ENCODE peak calls at places on chromosomes 5 and 9, in four cellular contexts. S, L, T and M are unnamed samples.

GRCh38 chr9:117448066-117448465 is 33.2 kb upstream of the ASTN2 start:
- DNase-seq in S (no peak), L (peak), T (no peak), M (no peak)

GRCh38 chr5:73274870-73275756 is 102.1 kb downstream of the TMEM174 start:
- DNase-seq in T (no peak), S (no peak), L (no peak), M (no peak)

GRCh38 chr9:92048924-92049625 is 66.1 kb downstream of the SPTLC1 start:
- DNase-seq in L (no peak), T (no peak), S (no peak), M (no peak)

GRCh38 chr9:110814159-110814558 is 145.6 kb downstream of the MUSK start:
- DNase-seq in L (no peak), S (no peak), T (no peak), M (no peak)

GRCh38 chr9:15136646-15137045 is 170.4 kb downstream of the TTC39B start:
- DNase-seq in T (no peak), L (no peak), S (peak), M (no peak)

GRCh38 chr9:105681724-105682123 is 12.6 kb upstream of the TMEM38B start:
- DNase-seq in L (no peak), S (peak), T (no peak), M (no peak)

GRCh38 chr5:148849461-148849860 is 23.1 kb downstream of the ADRB2 start:
- DNase-seq in S (no peak), T (no peak), L (no peak), M (no peak)

GRCh38 chr5:5979362-5979760 is 399.0 kb downstream of the MED10 start:
- DNase-seq in T (no peak), S (no peak), L (no peak), M (no peak)

GRCh38 chr5:102753889-102754498 is 1.1 kb upstream of the PAM start:
- DNase-seq in T (no peak), L (peak), S (no peak), M (no peak)

GRCh38 chr5:43573058-43573457 is 16.2 kb upstream of the PAIP1 start:
- DNase-seq in T (no peak), L (no peak), S (no peak), M (no peak)

GRCh38 chr5:43037929-43038510 is 2.1 kb downstream of the ANXA2R start:
- DNase-seq in T (no peak), S (no peak), L (no peak), M (no peak)

GRCh38 chr5:107982703-107983425 is 312.1 kb upstream of the EFNA5 start:
- DNase-seq in L (no peak), T (no peak), S (no peak), M (no peak)

GRCh38 chr5:15694694-15695093 is 194.7 kb downstream of the FBXL7 start:
- DNase-seq in T (no peak), S (no peak), L (no peak), M (no peak)

GRCh38 chr5:172897691-172898512 is 61.3 kb upstream of the RPL26L1 start:
- DNase-seq in S (no peak), L (no peak), T (no peak), M (no peak)

GRCh38 chr5:38023799-38024198 is 184.0 kb upstream of the GDNF start:
- DNase-seq in S (no peak), L (no peak), T (peak), M (no peak)

GRCh38 chr9:86185872-86186271 is 73.6 kb downstream of the C9orf153 start:
- DNase-seq in T (no peak), S (no peak), L (no peak), M (no peak)

GRCh38 chr9:87431831-87432230 is 65.8 kb upstream of the DAPK1 start:
- DNase-seq in L (no peak), S (no peak), T (no peak), M (no peak)

GRCh38 chr5:38642194-38642987 is 85.9 kb upstream of the LIFR start:
- DNase-seq in L (peak), T (no peak), S (no peak), M (no peak)

GRCh38 chr5:66945389-66946349 is 250.9 kb downstream of the CD180 start:
- DNase-seq in S (no peak), L (no peak), T (no peak), M (no peak)

GRCh38 chr5:150487199-150488061 is 20.5 kb upstream of the NDST1 start:
- DNase-seq in S (peak), L (peak), T (peak), M (no peak)

GRCh38 chr9:125997510-125997823 is 250.3 kb downstream of the PBX3 start:
- DNase-seq in L (no peak), T (no peak), S (no peak), M (no peak)

GRCh38 chr9:1913931-1914330 is 101.2 kb upstream of the SMARCA2 start:
- DNase-seq in S (no peak), L (no peak), T (peak), M (no peak)

GRCh38 chr5:54620583-54620933 is 103.0 kb downstream of the SNX18 start:
- DNase-seq in T (no peak), L (no peak), S (no peak), M (no peak)

GRCh38 chr9:115969096-115969495 is 184.5 kb upstream of the PAPPA start:
- DNase-seq in S (no peak), T (no peak), L (no peak), M (no peak)

GRCh38 chr9:85278769-85279168 is 463.0 kb downstream of the AGTPBP1 start:
- DNase-seq in L (no peak), T (no peak), S (no peak), M (no peak)

GRCh38 chr9:127899200-127899943 is at the start of gene ST6GALNAC6:
- DNase-seq in S (peak), T (no peak), L (peak), M (no peak)

GRCh38 chr5:56305551-56305950 is 72.4 kb upstream of the ANKRD55 start:
- DNase-seq in T (no peak), L (peak), S (no peak), M (no peak)

GRCh38 chr5:124952079-124952478 is 205.6 kb upstream of the ZNF608 start:
- DNase-seq in L (no peak), S (no peak), T (no peak), M (peak)

GRCh38 chr5:171630047-171630669 is 155.5 kb upstream of the SMIM23 start:
- DNase-seq in T (no peak), L (peak), S (peak), M (no peak)

GRCh38 chr9:93452710-93453046 is 703 bp downstream of the FAM120AOS start:
- DNase-seq in L (peak), S (no peak), T (no peak), M (no peak)

GRCh38 chr5:104062495-104063377 is 500.1 kb upstream of the NUDT12 start:
- DNase-seq in T (no peak), S (no peak), L (no peak), M (no peak)

GRCh38 chr5:16673241-16673998 is 56.6 kb upstream of the RETREG1 start:
- DNase-seq in T (no peak), L (no peak), S (no peak), M (no peak)

GRCh38 chr5:120240716-120241115 is 223.4 kb upstream of the PRR16 start:
- DNase-seq in L (no peak), S (no peak), T (no peak), M (no peak)

GRCh38 chr9:112849363-112849922 is 41.2 kb downstream of the SLC46A2 start:
- DNase-seq in S (no peak), T (no peak), L (no peak), M (no peak)

GRCh38 chr5:178555771-178556211 is 34.4 kb downstream of the COL23A1 start:
- DNase-seq in L (no peak), T (no peak), S (no peak), M (no peak)

GRCh38 chr5:40033411-40033810 is 608.6 kb upstream of the DAB2 start:
- DNase-seq in L (no peak), T (no peak), S (no peak), M (peak)

GRCh38 chr5:172958268-172959046 is 767 bp upstream of the RPL26L1 start:
- DNase-seq in T (peak), S (peak), L (peak), M (no peak)

DNA sequence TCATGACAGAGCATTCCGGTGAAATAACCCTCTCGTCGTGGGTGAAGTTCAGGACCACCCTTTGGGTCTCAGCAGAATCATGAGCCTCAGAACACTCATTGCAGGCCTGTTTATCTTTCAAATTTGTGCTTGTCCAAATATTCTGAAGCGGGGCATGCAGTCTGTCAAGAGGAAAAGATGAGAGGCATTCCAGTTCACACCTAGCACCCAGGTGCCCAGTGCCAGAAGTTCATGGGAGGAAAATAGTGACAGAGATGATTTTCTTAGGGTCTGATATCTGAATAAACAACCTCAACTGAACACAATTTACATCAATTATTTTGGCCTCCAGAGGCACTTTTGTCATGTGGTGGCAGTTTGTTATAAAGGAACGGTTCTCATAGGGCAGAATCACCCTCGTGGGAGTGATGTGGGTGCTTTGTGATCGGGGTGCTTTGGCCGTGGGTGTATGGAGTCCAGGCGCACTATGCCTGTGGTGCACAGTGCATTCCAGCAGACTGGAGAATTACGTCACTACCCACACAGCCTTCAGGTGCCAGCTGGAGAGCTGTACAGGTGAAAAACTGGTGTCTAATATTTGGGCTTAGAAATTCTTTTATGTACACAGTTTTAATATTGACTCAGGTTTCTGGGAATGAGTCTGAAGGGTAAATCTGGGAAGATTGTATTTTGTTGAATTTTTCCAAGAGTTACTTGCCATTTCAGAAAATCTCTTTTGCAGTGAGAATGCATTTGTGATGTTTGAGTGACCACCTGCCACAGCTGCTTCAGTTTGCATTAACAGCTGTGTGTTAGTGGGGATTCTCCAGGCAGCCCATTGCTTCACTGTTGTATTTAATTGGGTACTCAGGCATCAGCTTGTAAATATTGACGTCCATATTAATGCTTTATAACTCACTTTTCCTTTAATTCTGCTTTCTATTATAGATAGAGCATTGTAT is 289.3 kb downstream of the FANCC start:
- DNase-seq in L (no peak), S (no peak), T (peak), M (no peak)
- TF ChIP-seq NFIC in L (no peak), S (no peak), T (no peak), M (no peak)

DNA sequence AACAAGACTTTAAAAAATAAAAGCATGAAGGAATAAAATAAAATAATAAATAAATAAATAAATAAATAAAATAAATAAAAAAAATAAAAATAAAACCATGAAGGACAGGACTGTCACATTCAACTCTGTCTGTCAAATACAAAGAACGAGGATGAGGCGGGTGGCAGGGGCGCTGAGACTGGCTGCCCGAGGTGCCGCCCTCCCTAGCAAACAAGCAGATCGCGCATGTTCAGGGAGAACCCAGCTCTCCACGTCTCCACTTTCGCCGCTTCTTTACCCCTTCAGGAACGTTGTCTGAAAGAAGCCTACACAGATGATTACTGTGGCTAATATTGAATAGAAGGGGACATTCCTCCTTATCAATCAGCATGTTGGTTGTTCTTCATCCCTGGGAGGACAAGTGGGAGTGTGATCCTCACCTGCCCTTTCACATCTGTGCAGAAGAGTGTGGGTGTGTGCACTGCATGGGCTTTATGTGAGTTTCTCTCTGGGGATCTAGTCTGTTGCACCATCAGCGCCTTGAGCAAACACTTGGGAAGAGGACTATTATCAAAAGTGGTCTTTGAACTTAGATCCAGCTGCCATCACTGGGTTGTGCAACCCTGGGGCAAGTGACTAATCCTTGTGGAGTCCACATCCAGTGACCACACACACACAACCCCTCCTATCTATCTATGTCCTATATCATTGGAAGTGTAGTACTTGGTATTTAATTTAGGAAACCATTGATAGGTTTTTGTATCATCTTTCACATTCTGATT is 399.2 kb downstream of the IRX2 start:
- DNase-seq in T (peak), L (no peak), S (no peak), M (no peak)
- TF ChIP-seq NFIC in T (no peak), L (no peak), S (no peak), M (no peak)

GRCh38 chr5:14158890-14159666 is 15.9 kb downstream of the TRIO start:
- DNase-seq in S (no peak), L (no peak), T (no peak), M (no peak)

GRCh38 chr5:14160116-14160515 is 17.0 kb downstream of the TRIO start:
- DNase-seq in L (no peak), T (no peak), S (no peak), M (no peak)

GRCh38 chr5:14164764-14165163 is 21.6 kb downstream of the TRIO start:
- DNase-seq in L (no peak), T (no peak), S (no peak), M (no peak)

GRCh38 chr5:14164164-14164720 is 21.1 kb downstream of the TRIO start:
- DNase-seq in S (no peak), L (no peak), T (no peak), M (no peak)

DNA sequence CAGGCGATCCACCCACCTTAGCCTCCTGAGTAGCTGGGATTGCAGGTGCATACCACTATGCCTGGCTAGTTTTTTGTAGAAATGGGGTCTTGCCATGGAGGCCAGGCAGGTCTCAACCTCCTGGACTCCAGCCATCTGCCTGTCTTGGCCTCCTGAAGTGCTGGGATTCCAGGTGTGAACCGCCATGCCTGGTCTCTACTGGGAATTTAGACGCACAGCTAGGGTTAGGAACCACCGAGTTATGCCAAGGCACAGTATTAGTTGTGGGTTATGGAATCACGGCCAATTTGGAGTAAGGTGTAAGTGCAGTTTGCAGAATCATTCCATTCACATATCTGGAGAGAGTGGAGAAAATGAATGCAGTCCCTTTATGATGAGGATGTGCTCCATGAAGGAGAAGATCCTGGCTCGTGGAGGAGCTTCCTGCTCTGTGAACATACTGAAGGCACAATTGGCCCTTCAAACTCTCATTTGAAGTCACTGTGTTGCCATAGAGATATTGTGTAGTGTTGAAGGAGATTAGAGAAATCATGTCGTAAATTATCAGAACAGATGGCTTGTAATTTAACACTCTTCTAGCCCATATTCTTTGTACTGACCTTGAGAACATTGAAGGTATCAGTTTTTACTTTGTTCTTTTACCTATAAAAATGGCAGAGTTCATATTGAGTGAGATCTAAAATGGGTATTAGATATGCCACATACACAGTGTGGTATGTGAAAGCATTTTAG is 18.8 kb downstream of the TRIO start:
- DNase-seq in T (no peak), L (no peak), S (no peak), M (no peak)
- TF ChIP-seq NFIC in T (no peak), L (no peak), S (no peak), M (no peak)

GRCh38 chr9:18493361-18494015 is 19.5 kb downstream of the ADAMTSL1 start:
- DNase-seq in L (peak), T (no peak), S (no peak), M (no peak)

GRCh38 chr9:18495065-18495464 is 21.1 kb downstream of the ADAMTSL1 start:
- DNase-seq in T (no peak), L (no peak), S (no peak), M (no peak)

GRCh38 chr9:18490591-18491370 is 16.8 kb downstream of the ADAMTSL1 start:
- DNase-seq in S (no peak), T (no peak), L (no peak), M (no peak)

GRCh38 chr9:18489861-18490260 is 15.9 kb downstream of the ADAMTSL1 start:
- DNase-seq in T (no peak), S (no peak), L (no peak), M (no peak)

GRCh38 chr9:18492612-18493011 is 18.7 kb downstream of the ADAMTSL1 start:
- DNase-seq in L (no peak), S (no peak), T (no peak), M (no peak)
- TF ChIP-seq NFIC in L (peak), S (no peak), T (no peak), M (no peak)

GRCh38 chr9:132638240-132638639 is 31.5 kb downstream of the DDX31 start:
- DNase-seq in T (no peak), L (no peak), S (no peak), M (no peak)
- TF ChIP-seq NFIC in T (no peak), L (no peak), S (no peak), M (no peak)

DNA sequence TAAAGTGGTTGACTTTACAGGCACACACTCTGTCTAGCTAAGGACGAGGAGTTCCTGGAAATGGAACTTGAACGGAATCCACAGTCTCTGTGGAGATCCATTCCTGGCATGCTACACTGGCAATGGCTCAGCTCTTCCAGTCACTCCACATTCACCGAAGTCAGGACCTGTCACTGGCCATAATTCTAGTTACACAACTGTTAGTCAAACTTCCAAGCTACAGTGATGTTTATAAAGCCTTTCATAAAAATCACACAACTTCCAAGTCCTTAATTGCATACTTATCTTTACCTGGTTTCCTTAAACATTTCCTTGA is 15.7 kb downstream of the CDC14B start:
- DNase-seq in L (no peak), T (no peak), S (no peak), M (no peak)
- TF ChIP-seq NFIC in L (no peak), T (no peak), S (no peak), M (no peak)